ENCODE peak calls at places on chromosomes 1 and 21, in five cellular contexts. S is H7, C is adrenal gland, X is cardiac fibroblast, Q is fibroblast of villous mesenchyme. U is an unnamed sample.

GRCh38 chr1:12478612-12478985 is 139.4 kb downstream of the DHRS3 start:
- DNase-seq in S (no peak), C (no peak), X (no peak), Q (no peak), U (no peak)

GRCh38 chr1:168742386-168742785 is 13.4 kb upstream of the DPT start:
- DNase-seq in S (no peak), C (no peak), X (no peak), Q (no peak), U (no peak)

GRCh38 chr1:31689821-31690220 is 14.0 kb downstream of the COL16A1 start:
- DNase-seq in S (no peak), C (no peak), X (peak; percentile 97), Q (peak; percentile 91), U (peak; percentile 95)

GRCh38 chr1:50108497-50109073 is at the start of gene ELAVL4:
- DNase-seq in S (peak; percentile 24), C (no peak), X (no peak), Q (no peak), U (no peak)

GRCh38 chr1:30588311-30589073 is 134.9 kb downstream of the MATN1 start:
- DNase-seq in S (no peak), C (no peak), X (no peak), Q (no peak), U (no peak)

GRCh38 chr1:10793129-10793651 is 3.3 kb downstream of the CASZ1 start:
- DNase-seq in S (no peak), C (no peak), X (peak; percentile 27), Q (peak; percentile 13), U (peak; percentile 42)

GRCh38 chr1:104463126-104463697 is 713.5 kb downstream of the AMY1C start:
- DNase-seq in S (no peak), C (no peak), X (no peak), Q (no peak), U (no peak)

GRCh38 chr1:45518910-45519309 is 2.8 kb downstream of the PRDX1 start:
- DNase-seq in S (no peak), C (no peak), X (no peak), Q (peak; percentile 27), U (no peak)

GRCh38 chr1:60171793-60172192 is 98.2 kb upstream of the C1orf87 start:
- DNase-seq in S (no peak), C (no peak), X (peak; percentile 86), Q (peak; percentile 24), U (peak; percentile 33)

GRCh38 chr1:103489881-103490280 is 35.6 kb upstream of the RNPC3 start:
- DNase-seq in S (no peak), C (no peak), X (peak; percentile 39), Q (peak; percentile 16), U (peak; percentile 61)

GRCh38 chr21:28298251-28298672 is 694.4 kb downstream of the LTN1 start:
- DNase-seq in S (no peak), C (no peak), X (peak; percentile 69), Q (no peak), U (peak; percentile 67)

GRCh38 chr1:155971910-155972809 is 6.2 kb downstream of the ARHGEF2 start:
- DNase-seq in S (peak; percentile 43), C (no peak), X (no peak), Q (no peak), U (no peak)

GRCh38 chr21:45897191-45898027 is 84.2 kb upstream of the COL6A1 start:
- DNase-seq in S (no peak), C (no peak), X (no peak), Q (no peak), U (no peak)

GRCh38 chr21:42542596-42542995 is 28.9 kb downstream of the SLC37A1 start:
- DNase-seq in S (no peak), C (no peak), X (no peak), Q (no peak), U (no peak)

GRCh38 chr1:41419584-41420295 is 58.5 kb downstream of the FOXO6 start:
- DNase-seq in S (no peak), C (no peak), X (no peak), Q (no peak), U (peak; percentile 29)

GRCh38 chr1:13652238-13652637 is 47.8 kb upstream of the PRDM2 start:
- DNase-seq in S (no peak), C (no peak), X (no peak), Q (peak; percentile 8), U (peak; percentile 27)

GRCh38 chr1:151680391-151680790 is 36.2 kb downstream of the CELF3 start:
- DNase-seq in S (no peak), C (no peak), X (peak; percentile 51), Q (peak; percentile 13), U (peak; percentile 74)

GRCh38 chr1:23718482-23718881 is 24.8 kb upstream of the ELOA start:
- DNase-seq in S (peak; percentile 82), C (no peak), X (peak; percentile 48), Q (peak; percentile 47), U (peak; percentile 41)

GRCh38 chr1:29767088-29767685 is 530.9 kb downstream of the PTPRU start:
- DNase-seq in S (no peak), C (no peak), X (no peak), Q (no peak), U (no peak)

GRCh38 chr1:53552981-53553733 is 94.0 kb downstream of the DMRTB1 start:
- DNase-seq in S (peak; percentile 39), C (no peak), X (no peak), Q (no peak), U (no peak)

GRCh38 chr1:3018576-3018975 is 2.7 kb upstream of the ACTRT2 start:
- DNase-seq in S (no peak), C (no peak), X (no peak), Q (no peak), U (no peak)

GRCh38 chr1:109620396-109620817 is 770 bp downstream of the AMPD2 start:
- DNase-seq in S (peak; percentile 85), C (no peak), X (peak; percentile 51), Q (peak; percentile 72), U (peak; percentile 31)

GRCh38 chr1:61083014-61083798 is 845 bp downstream of the NFIA start:
- DNase-seq in S (peak; percentile 76), C (no peak), X (no peak), Q (no peak), U (no peak)

GRCh38 chr1:240310226-240310925 is 218.7 kb downstream of the FMN2 start:
- DNase-seq in S (no peak), C (no peak), X (peak; percentile 62), Q (peak; percentile 86), U (peak; percentile 76)

GRCh38 chr1:230792691-230793462 is 45.7 kb downstream of the CAPN9 start:
- DNase-seq in S (no peak), C (no peak), X (peak; percentile 21), Q (peak; percentile 28), U (peak; percentile 12)

GRCh38 chr1:154755858-154756730 is 114.0 kb downstream of the KCNN3 start:
- DNase-seq in S (no peak), C (no peak), X (peak; percentile 84), Q (no peak), U (peak; percentile 52)

GRCh38 chr1:25243907-25244306 is 3.3 kb downstream of the RSRP1 start:
- DNase-seq in S (no peak), C (no peak), X (no peak), Q (no peak), U (no peak)

GRCh38 chr1:25245809-25246599 is 1.2 kb downstream of the RSRP1 start:
- DNase-seq in S (peak; percentile 63), C (no peak), X (peak; percentile 61), Q (peak; percentile 57), U (peak; percentile 50)

GRCh38 chr1:25247024-25247828 is at the start of gene RSRP1:
- DNase-seq in S (peak; percentile 100), C (peak; percentile 99), X (peak; percentile 98), Q (peak; percentile 98), U (peak; percentile 89)

GRCh38 chr1:25246600-25247023 is 642 bp downstream of the RSRP1 start:
- DNase-seq in S (peak; percentile 52), C (peak; percentile 50), X (no peak), Q (peak; percentile 20), U (no peak)

DNA sequence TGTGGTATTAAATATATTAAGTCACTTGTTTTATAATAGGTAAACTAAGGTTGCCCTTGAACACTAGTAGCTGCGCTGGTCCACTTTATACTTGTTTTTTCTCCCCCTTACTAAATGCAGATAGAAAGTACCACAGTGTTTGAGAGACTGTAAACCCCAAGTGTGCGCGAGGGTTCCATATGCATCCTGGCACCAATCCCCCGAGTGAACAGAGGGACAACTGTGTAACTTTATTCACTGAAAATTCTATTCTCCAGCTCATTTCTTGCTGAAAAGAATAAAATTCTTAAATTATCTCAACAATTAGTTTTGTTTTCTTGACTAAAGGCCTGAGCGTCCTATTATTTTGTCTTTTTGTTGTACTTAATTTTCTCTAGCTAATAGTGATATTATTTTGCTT is 1.9 kb downstream of the RSRP1 start:
- DNase-seq in S (no peak), C (no peak), X (no peak), Q (no peak), U (no peak)
- H3K4me3 ChIP-seq in S (no peak overlapping the region), C (no peak overlapping the region), X (peak overlapping the region; percentile 78), Q (peak overlapping the region; percentile 98), U (peak overlapping the region; percentile 99)

GRCh38 chr1:183236158-183236725 is 50.2 kb downstream of the LAMC2 start:
- DNase-seq in S (no peak), C (no peak), X (no peak), Q (no peak), U (no peak)

GRCh38 chr1:183233113-183233512 is 47.0 kb downstream of the LAMC2 start:
- DNase-seq in S (no peak), C (no peak), X (no peak), Q (no peak), U (no peak)

GRCh38 chr1:183234660-183235476 is 48.8 kb downstream of the LAMC2 start:
- DNase-seq in S (peak; percentile 62), C (peak; percentile 79), X (peak; percentile 98), Q (peak; percentile 97), U (peak; percentile 98)

GRCh38 chr1:183237046-183237445 is 51.0 kb downstream of the LAMC2 start:
- DNase-seq in S (no peak), C (no peak), X (no peak), Q (no peak), U (no peak)

GRCh38 chr1:183235503-183235902 is 49.4 kb downstream of the LAMC2 start:
- DNase-seq in S (no peak), C (peak; percentile 26), X (peak; percentile 70), Q (no peak), U (no peak)
- H3K4me3 ChIP-seq in S (peak overlapping the region; percentile 19), C (no peak overlapping the region), X (no peak overlapping the region), Q (peak overlapping the region; percentile 55), U (no peak overlapping the region)

GRCh38 chr1:165375623-165376022 is 19.1 kb upstream of the LMX1A start:
- DNase-seq in S (no peak), C (no peak), X (no peak), Q (no peak), U (no peak)
- H3K4me3 ChIP-seq in S (peak overlapping the region; percentile 68), C (peak overlapping the region; percentile 21), X (no peak overlapping the region), Q (no peak overlapping the region), U (no peak overlapping the region)

GRCh38 chr1:150551049-150551783 is 2.0 kb downstream of the ADAMTSL4 start:
- DNase-seq in S (no peak), C (no peak), X (no peak), Q (no peak), U (no peak)

GRCh38 chr1:150548324-150548631 is 930 bp upstream of the ADAMTSL4 start:
- DNase-seq in S (peak; percentile 31), C (no peak), X (no peak), Q (no peak), U (no peak)

GRCh38 chr1:150549496-150550221 is 451 bp downstream of the ADAMTSL4 start:
- DNase-seq in S (peak; percentile 93), C (peak; percentile 48), X (no peak), Q (no peak), U (no peak)

GRCh38 chr1:150550222-150551048 is 1.2 kb downstream of the ADAMTSL4 start:
- DNase-seq in S (peak; percentile 77), C (no peak), X (no peak), Q (peak; percentile 31), U (no peak)

GRCh38 chr1:150548632-150549495 is at the start of gene ADAMTSL4:
- DNase-seq in S (peak; percentile 92), C (peak; percentile 74), X (peak; percentile 81), Q (peak; percentile 89), U (peak; percentile 48)
- H3K4me3 ChIP-seq in S (peak within 1 kb of the TSS; percentile 62), C (peak within 1 kb of the TSS; percentile 37), X (peak within 1 kb of the TSS; percentile 50), Q (peak within 1 kb of the TSS; percentile 64), U (peak within 1 kb of the TSS; percentile 54)

U was measured in bronchial epithelial cell.